ENCODE peak calls at places on chromosomes 2 and 18, in five cellular contexts. T is A172, K is A549, H is AG08396, L is NCI-H1105. U is an unnamed sample.
A peak's percentile ranks its signal among the peaks of the same experiment; 100 is the strongest.

GRCh38 chr18:37482433-37482832 is 83.2 kb downstream of the CELF4 start:
- DNase-seq in T (no peak), L (no peak), H (no peak), K (no peak), U (no peak)

GRCh38 chr2:105125428-105125827 is 87.6 kb downstream of the MRPS9 start:
- DNase-seq in H (no peak), K (no peak), T (peak; percentile 19), L (no peak), U (no peak)

GRCh38 chr2:191051825-191052778 is 38.1 kb upstream of the STAT1 start:
- DNase-seq in K (no peak), H (peak; percentile 12), L (peak; percentile 6), T (peak; percentile 57), U (peak; percentile 76)

GRCh38 chr2:69482471-69482870 is 45.2 kb upstream of the NFU1 start:
- DNase-seq in L (peak; percentile 6), K (no peak), T (no peak), H (no peak), U (peak; percentile 68)

GRCh38 chr18:26579941-26580618 is 31.7 kb upstream of the KCTD1 start:
- DNase-seq in H (no peak), L (no peak), T (peak; percentile 32), K (peak; percentile 33), U (peak; percentile 92)

GRCh38 chr2:233185963-233186362 is 65.5 kb upstream of the ATG16L1 start:
- DNase-seq in L (no peak), K (no peak), H (no peak), T (no peak), U (no peak)

GRCh38 chr18:3207565-3207964 is 12.2 kb downstream of the MYOM1 start:
- DNase-seq in L (no peak), H (peak; percentile 25), T (peak; percentile 57), K (peak; percentile 22), U (peak; percentile 88)

GRCh38 chr2:21317131-21317530 is 193.4 kb downstream of the TDRD15 start:
- DNase-seq in L (peak; percentile 30), K (peak; percentile 28), H (peak; percentile 19), T (peak; percentile 17), U (peak; percentile 80)

GRCh38 chr2:216497808-216498366 is 757 bp upstream of the RPL37A start:
- DNase-seq in H (no peak), T (no peak), K (no peak), L (no peak), U (no peak)

GRCh38 chr2:241649414-241649813 is 11.9 kb downstream of the ATG4B start:
- DNase-seq in K (no peak), L (no peak), T (no peak), H (no peak), U (no peak)

GRCh38 chr2:239727776-239728600 is 297.2 kb downstream of the NDUFA10 start:
- DNase-seq in L (no peak), H (no peak), K (no peak), T (no peak), U (no peak)

GRCh38 chr18:35083174-35083712 is 42.0 kb downstream of the MAPRE2 start:
- DNase-seq in T (no peak), H (no peak), K (no peak), L (no peak), U (no peak)

GRCh38 chr18:610214-610928 is 13.6 kb downstream of the CLUL1 start:
- DNase-seq in K (no peak), H (no peak), T (no peak), L (no peak), U (no peak)

GRCh38 chr18:36114251-36114650 is 14.9 kb downstream of the SLC39A6 start:
- DNase-seq in T (no peak), H (no peak), L (no peak), K (no peak), U (no peak)

GRCh38 chr2:234355052-234355720 is 141.7 kb downstream of the ARL4C start:
- DNase-seq in H (no peak), T (no peak), K (no peak), L (peak; percentile 47), U (no peak)

GRCh38 chr2:112493048-112493447 is 11.1 kb downstream of the TTL start:
- DNase-seq in H (no peak), K (peak; percentile 26), T (no peak), L (no peak), U (no peak)

GRCh38 chr2:75100011-75100680 is 99.2 kb downstream of the TACR1 start:
- DNase-seq in L (peak; percentile 58), T (peak; percentile 96), K (no peak), H (peak; percentile 61), U (peak; percentile 55)

GRCh38 chr2:77028032-77028600 is 494.1 kb downstream of the LRRTM4 start:
- DNase-seq in L (no peak), H (no peak), K (no peak), T (peak; percentile 46), U (peak; percentile 56)

GRCh38 chr2:232085826-232086425 is 124.4 kb downstream of the DIS3L2 start:
- DNase-seq in L (no peak), H (no peak), T (no peak), K (no peak), U (no peak)

GRCh38 chr2:45698538-45698937 is 47.1 kb downstream of the PRKCE start:
- DNase-seq in H (no peak), K (no peak), T (no peak), L (no peak), U (no peak)

GRCh38 chr18:11074879-11075278 is 74.5 kb downstream of the PIEZO2 start:
- DNase-seq in T (no peak), H (no peak), K (no peak), L (peak; percentile 89), U (peak; percentile 25)

GRCh38 chr2:8515390-8515761 is 166.5 kb upstream of the ID2 start:
- DNase-seq in K (no peak), H (no peak), L (no peak), T (no peak), U (peak; percentile 85)

GRCh38 chr18:53380063-53380639 is 844.3 kb downstream of the MBD2 start:
- DNase-seq in L (peak; percentile 31), K (peak; percentile 3), T (peak; percentile 20), H (no peak), U (peak; percentile 85)

GRCh38 chr2:85011098-85011497 is 40.1 kb downstream of the KCMF1 start:
- DNase-seq in H (no peak), L (no peak), T (no peak), K (no peak), U (no peak)

GRCh38 chr2:9124231-9124651 is 82.4 kb upstream of the ASAP2 start:
- DNase-seq in L (no peak), T (no peak), H (no peak), K (no peak), U (no peak)

GRCh38 chr2:229861431-229861830 is 60.4 kb downstream of the TRIP12 start:
- DNase-seq in K (no peak), H (no peak), T (no peak), L (no peak), U (no peak)

GRCh38 chr2:218003994-218004419 is 1.2 kb upstream of the TNS1 start:
- DNase-seq in L (no peak), K (no peak), H (peak; percentile 64), T (no peak), U (no peak)

GRCh38 chr2:210611466-210611865 is 55.1 kb downstream of the CPS1 start:
- DNase-seq in T (no peak), H (no peak), K (no peak), L (no peak), U (no peak)

GRCh38 chr2:44918095-44918775 is 23.3 kb upstream of the SIX3 start:
- DNase-seq in K (no peak), H (no peak), T (peak; percentile 87), L (no peak), U (no peak)

GRCh38 chr2:71681626-71682025 is 228.3 kb downstream of the DYSF start:
- DNase-seq in L (no peak), T (no peak), K (no peak), H (no peak), U (no peak)

GRCh38 chr18:54261894-54262293 is 7.4 kb upstream of the POLI start:
- DNase-seq in L (no peak), H (no peak), K (no peak), T (no peak), U (no peak)

GRCh38 chr2:53859354-53860159 is at the start of gene GPR75:
- DNase-seq in K (no peak), T (no peak), H (peak; percentile 82), L (peak; percentile 2), U (no peak)

GRCh38 chr2:218805627-218806026 is 23.7 kb downstream of the CYP27A1 start:
- DNase-seq in L (no peak), T (peak; percentile 26), K (no peak), H (peak; percentile 1), U (no peak)

GRCh38 chr2:157238296-157238695 is 19.2 kb upstream of the GALNT5 start:
- DNase-seq in T (no peak), L (no peak), H (no peak), K (no peak), U (no peak)

GRCh38 chr2:67289921-67290371 is 107.2 kb upstream of the ETAA1 start:
- DNase-seq in K (no peak), L (no peak), T (peak; percentile 86), H (no peak), U (no peak)

GRCh38 chr2:236546561-236546961 is 23.1 kb upstream of the ACKR3 start:
- DNase-seq in H (no peak), T (no peak), K (no peak), L (no peak), U (no peak)

U was measured in DMS53.